ENCODE peak calls at places on chromosome 15, in six cellular contexts. B is foreskin fibroblast, V is fibroblast of the aortic adventitia, O is NCI-H510A treated with DMSO at 0.1 percent for 48 hours, G is NCI-H345, H is tibial artery. L is an unnamed sample.

GRCh38 chr15:76904461-76905012 is 603 bp downstream of the SCAPER start:
- DNase-seq in G (peak), H (no peak), V (peak), O (peak), B (no peak), L (peak)

GRCh38 chr15:39629376-39629775 is 48.5 kb downstream of the THBS1 start:
- DNase-seq in G (no peak), V (no peak), B (no peak), H (no peak), O (no peak), L (no peak)

GRCh38 chr15:63473007-63473748 is 31.2 kb upstream of the USP3 start:
- DNase-seq in B (no peak), O (no peak), G (peak), H (no peak), V (no peak), L (no peak)

GRCh38 chr15:36519067-36519466 is 60.4 kb upstream of the CDIN1 start:
- DNase-seq in B (no peak), H (no peak), G (no peak), V (no peak), O (no peak), L (no peak)

GRCh38 chr15:79028411-79028964 is 62.1 kb downstream of the RASGRF1 start:
- DNase-seq in H (no peak), B (no peak), V (peak), G (peak), O (peak), L (no peak)

GRCh38 chr15:92277776-92278175 is 115.9 kb upstream of the ST8SIA2 start:
- DNase-seq in B (no peak), O (peak), G (peak), H (no peak), V (no peak), L (no peak)

GRCh38 chr15:77542491-77543001 is 90.2 kb downstream of the LINGO1 start:
- DNase-seq in V (peak), G (no peak), B (peak), O (no peak), H (peak), L (peak)

GRCh38 chr15:51752918-51753317 is 1.5 kb downstream of the TMOD2 start:
- DNase-seq in O (no peak), G (no peak), H (no peak), V (no peak), B (no peak), L (no peak)

GRCh38 chr15:40087991-40088928 is 20.4 kb downstream of the BMF start:
- DNase-seq in O (no peak), G (no peak), V (peak), B (no peak), H (peak), L (peak)

GRCh38 chr15:42140383-42141070 is 15.9 kb downstream of the PLA2G4F start:
- DNase-seq in G (no peak), H (peak), V (no peak), B (no peak), O (no peak), L (peak)

GRCh38 chr15:32717290-32718081 is at the start of gene GREM1:
- DNase-seq in G (no peak), H (no peak), B (peak), V (peak), O (no peak), L (peak)

GRCh38 chr15:33343275-33343674 is 32.5 kb downstream of the RYR3 start:
- DNase-seq in V (no peak), O (no peak), B (no peak), G (no peak), H (no peak), L (no peak)

GRCh38 chr15:23467110-23467600 is 20.1 kb upstream of the GOLGA6L2 start:
- DNase-seq in G (peak), B (no peak), H (no peak), O (peak), V (peak), L (no peak)

L was measured in sigmoid colon.